ENCODE peak calls at places on chromosome 3, in nine cellular contexts. H is PC-3, J is gastrocnemius medialis, C is GM13977, Q is adrenal gland, O is colonic mucosa, G is fibroblast of lung, K is RWPE1, A is psoas muscle. N is an unnamed sample.

GRCh38 chr3:195195321-195196209 is 75.4 kb downstream of the XXYLT1 start:
- DNase-seq in H (no peak), J (no peak), C (no peak), Q (peak), O (no peak), G (no peak), K (no peak), A (peak), N (no peak)

GRCh38 chr3:196645917-196646735 is 6.6 kb downstream of the NRROS start:
- DNase-seq in H (no peak), J (no peak), C (no peak), Q (no peak), O (no peak), G (no peak), K (no peak), A (no peak), N (no peak)

GRCh38 chr3:160756907-160757623 is 1.0 kb downstream of the PPM1L start:
- DNase-seq in H (no peak), J (peak), C (no peak), Q (peak), O (peak), G (no peak), K (no peak), A (peak), N (no peak)

GRCh38 chr3:161117646-161118045 is 12.5 kb upstream of the B3GALNT1 start:
- DNase-seq in H (no peak), J (no peak), C (no peak), Q (no peak), O (no peak), G (no peak), K (no peak), A (no peak), N (no peak)

GRCh38 chr3:15667484-15667883 is 65.9 kb downstream of the BTD start:
- DNase-seq in H (no peak), J (no peak), C (no peak), Q (no peak), O (no peak), G (no peak), K (no peak), A (no peak), N (no peak)

GRCh38 chr3:46561951-46562350 is 4.2 kb downstream of the LRRC2 start:
- DNase-seq in H (peak), J (no peak), C (no peak), Q (no peak), O (no peak), G (no peak), K (no peak), A (no peak), N (no peak)

GRCh38 chr3:133896002-133896761 is 500 bp upstream of the RAB6B start:
- DNase-seq in H (no peak), J (no peak), C (no peak), Q (no peak), O (no peak), G (peak), K (no peak), A (no peak), N (no peak)

GRCh38 chr3:184791134-184791533 is 20.8 kb upstream of the VPS8 start:
- DNase-seq in H (no peak), J (no peak), C (no peak), Q (no peak), O (no peak), G (no peak), K (no peak), A (no peak), N (no peak)

GRCh38 chr3:187088701-187089100 is 50.6 kb downstream of the RPL39L start:
- DNase-seq in H (no peak), J (no peak), C (no peak), Q (no peak), O (no peak), G (no peak), K (no peak), A (no peak), N (no peak)

GRCh38 chr3:159632124-159632523 is 356.5 kb upstream of the IL12A start:
- DNase-seq in H (no peak), J (no peak), C (no peak), Q (no peak), O (no peak), G (no peak), K (no peak), A (no peak), N (no peak)

GRCh38 chr3:9916734-9917680 is at the start of gene IL17RC:
- DNase-seq in H (peak), J (peak), C (no peak), Q (peak), O (peak), G (peak), K (peak), A (peak), N (peak)
- TF ChIP-seq CTCF in H (no peak), J (no peak), C (no peak), Q (no peak), O (no peak), G (no peak), K (no peak), A (no peak), N (no peak)

GRCh38 chr3:139455855-139456254 is 20.5 kb downstream of the RBP2 start:
- DNase-seq in H (peak), J (no peak), C (no peak), Q (no peak), O (no peak), G (peak), K (no peak), A (no peak), N (no peak)
- TF ChIP-seq CTCF in H (no peak), J (no peak), C (peak), Q (peak), O (no peak), G (no peak), K (no peak), A (no peak), N (no peak)

DNA sequence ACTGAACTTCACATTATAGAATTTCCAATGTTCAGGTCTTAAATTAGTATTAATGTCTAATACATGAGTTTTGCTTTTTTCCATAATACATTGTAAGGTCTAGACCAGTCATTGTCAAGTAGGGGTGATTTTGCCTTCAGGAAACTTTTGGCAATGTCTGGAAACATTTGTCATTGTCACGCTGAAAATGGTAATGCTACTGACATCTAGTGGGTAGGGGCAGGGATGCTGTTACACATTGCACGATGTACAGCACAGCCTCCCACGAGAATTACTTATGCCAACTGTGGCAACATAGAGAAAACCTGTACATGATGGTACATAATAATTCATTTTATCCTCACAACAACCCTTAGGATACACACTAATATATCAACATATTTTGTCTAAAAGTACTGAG is 384.1 kb downstream of the CADM2 start:
- DNase-seq in H (peak), J (no peak), C (peak), Q (no peak), O (no peak), G (no peak), K (peak), A (no peak), N (peak)
- TF ChIP-seq CTCF in H (peak), J (no peak), C (peak), Q (no peak), O (no peak), G (no peak), K (peak), A (peak), N (peak)

GRCh38 chr3:94739420-94739819 is 676.6 kb downstream of the NSUN3 start:
- DNase-seq in H (peak), J (no peak), C (no peak), Q (no peak), O (no peak), G (no peak), K (no peak), A (no peak), N (no peak)
- TF ChIP-seq CTCF in H (no peak), J (no peak), C (no peak), Q (no peak), O (no peak), G (no peak), K (no peak), A (no peak), N (no peak)

N was measured in MCF 10A.